ENCODE peak calls at places on chromosomes 13 and 19, in nine cellular contexts. B, J, E, N, O, C, L, D and Z are unnamed samples.
A peak's percentile ranks its signal among the peaks of the same experiment; 100 is the strongest.

GRCh38 chr19:55683449-55684261 is 8.6 kb downstream of the EPN1 start:
- DNase-seq in B (no peak), J (no peak), E (no peak), N (no peak), O (peak; percentile 64), C (no peak), L (no peak), D (no peak), Z (no peak)

GRCh38 chr19:10565028-10565566 is 713 bp downstream of the KRI1 start:
- DNase-seq in B (no peak), J (no peak), E (peak; percentile 24), N (peak; percentile 57), O (peak; percentile 70), C (no peak), L (peak; percentile 48), D (no peak), Z (no peak)

GRCh38 chr19:51702103-51702753 is 9.1 kb downstream of the SPACA6 start:
- DNase-seq in B (no peak), J (peak; percentile 57), E (peak; percentile 64), N (no peak), O (peak; percentile 66), C (peak; percentile 56), L (peak; percentile 83), D (no peak), Z (peak; percentile 75)

GRCh38 chr13:108961542-108962125 is 332.2 kb downstream of the MYO16 start:
- DNase-seq in B (peak; percentile 46), J (peak; percentile 30), E (no peak), N (peak; percentile 60), O (no peak), C (peak; percentile 72), L (peak; percentile 28), D (no peak), Z (no peak)

GRCh38 chr19:34317311-34317927 is 47.6 kb upstream of the GPI start:
- DNase-seq in B (no peak), J (no peak), E (no peak), N (no peak), O (peak; percentile 22), C (peak; percentile 71), L (no peak), D (no peak), Z (no peak)

GRCh38 chr13:51804295-51805172 is 571 bp upstream of the DHRS12 start:
- DNase-seq in B (no peak), J (peak; percentile 55), E (peak; percentile 47), N (no peak), O (peak; percentile 52), C (peak; percentile 27), L (no peak), D (no peak), Z (no peak)

GRCh38 chr13:59043016-59043415 is 1120.7 kb downstream of the DIAPH3 start:
- DNase-seq in B (no peak), J (no peak), E (no peak), N (no peak), O (no peak), C (no peak), L (no peak), D (no peak), Z (no peak)

GRCh38 chr19:8308891-8309291 is 733 bp upstream of the CD320 start:
- DNase-seq in B (no peak), J (no peak), E (no peak), N (no peak), O (peak; percentile 28), C (no peak), L (no peak), D (no peak), Z (no peak)

GRCh38 chr19:40265763-40266099 is 19.4 kb downstream of the AKT2 start:
- DNase-seq in B (no peak), J (no peak), E (no peak), N (no peak), O (no peak), C (no peak), L (no peak), D (no peak), Z (no peak)

GRCh38 chr13:30362869-30363268 is 55.5 kb upstream of the KATNAL1 start:
- DNase-seq in B (no peak), J (no peak), E (no peak), N (no peak), O (no peak), C (no peak), L (no peak), D (no peak), Z (no peak)